ENCODE peak calls at places on chromosome 7, in seven cellular contexts. I is HFF-Myc; B is effector CD4-positive, alpha-beta T cell; R is skeletal muscle cell; P is brain microvascular endothelial cell; U is dermis microvascular lymphatic vessel endothelial cell; S is H4. Z is an unnamed sample.
A peak's percentile ranks its signal among the peaks of the same experiment; 100 is the strongest.

GRCh38 chr7:81833401-81833800 is 63.6 kb upstream of the HGF start:
- DNase-seq in I (no peak), B (no peak), R (no peak), P (no peak), U (no peak), S (peak; percentile 52), Z (no peak)

GRCh38 chr7:130996841-130997231 is 262.8 kb upstream of the KLF14 start:
- DNase-seq in I (no peak), B (no peak), R (no peak), P (peak; percentile 34), U (peak; percentile 62), S (peak; percentile 62), Z (no peak)

GRCh38 chr7:140285938-140286337 is 109.2 kb upstream of the KDM7A start:
- DNase-seq in I (no peak), B (no peak), R (no peak), P (no peak), U (no peak), S (no peak), Z (no peak)

GRCh38 chr7:147483634-147484292 is 1106.8 kb upstream of the C7orf33 start:
- DNase-seq in I (no peak), B (no peak), R (no peak), P (no peak), U (no peak), S (no peak), Z (no peak)

GRCh38 chr7:953547-954327 is 743 bp downstream of the ADAP1 start:
- DNase-seq in I (no peak), B (no peak), R (no peak), P (no peak), U (peak; percentile 45), S (no peak), Z (peak; percentile 56)

GRCh38 chr7:130560972-130561371 is 69.1 kb downstream of the MEST start:
- DNase-seq in I (peak; percentile 25), B (no peak), R (no peak), P (no peak), U (peak; percentile 34), S (peak; percentile 71), Z (no peak)

GRCh38 chr7:105662998-105663397 is 81.7 kb upstream of the EFCAB10 start:
- DNase-seq in I (no peak), B (no peak), R (no peak), P (no peak), U (no peak), S (no peak), Z (no peak)

GRCh38 chr7:36526720-36527548 is 137.3 kb downstream of the ANLN start:
- DNase-seq in I (peak; percentile 44), B (no peak), R (peak; percentile 27), P (peak; percentile 53), U (peak; percentile 60), S (peak; percentile 87), Z (no peak)

GRCh38 chr7:152176797-152177196 is 151.3 kb downstream of the GALNT11 start:
- DNase-seq in I (no peak), B (no peak), R (no peak), P (no peak), U (no peak), S (no peak), Z (no peak)

GRCh38 chr7:44994877-44995554 is 5.0 kb upstream of the CCM2 start:
- DNase-seq in I (no peak), B (no peak), R (no peak), P (no peak), U (peak; percentile 86), S (no peak), Z (no peak)

GRCh38 chr7:37201003-37201875 is 247.4 kb downstream of the ELMO1 start:
- DNase-seq in I (peak; percentile 44), B (peak; percentile 29), R (peak; percentile 39), P (peak; percentile 82), U (peak; percentile 86), S (peak; percentile 87), Z (peak; percentile 70)

GRCh38 chr7:142508251-142508650 is 241.0 kb upstream of the PRSS1 start:
- DNase-seq in I (no peak), B (no peak), R (no peak), P (no peak), U (no peak), S (peak; percentile 28), Z (no peak)

GRCh38 chr7:17347426-17347825 is 49.0 kb downstream of the AHR start:
- DNase-seq in I (no peak), B (no peak), R (peak; percentile 64), P (no peak), U (no peak), S (no peak), Z (no peak)

GRCh38 chr7:1535100-1535458 is 4.6 kb downstream of the MAFK start:
- DNase-seq in I (no peak), B (no peak), R (no peak), P (no peak), U (no peak), S (no peak), Z (no peak)

Z was measured in occipital lobe.